ENCODE peak calls at places on chromosomes 7 and 10, in nine cellular contexts. One of them, this sample, is unnamed.

GRCh38 chr10:92574545-92575377 is 868 bp upstream of the IDE start:
- DNase-seq in ovary: no peak
- DNase-seq in tibial nerve: no peak
- DNase-seq in upper lobe of left lung: no peak
- DNase-seq in uterus: no peak
- DNase-seq in H1: no peak
- DNase-seq in A549: peak
- DNase-seq in spleen: no peak
- DNase-seq in lower leg skin: no peak
- DNase-seq in this sample: no peak

GRCh38 chr7:142371586-142372377 is 113.9 kb upstream of the PRSS58 start:
- DNase-seq in ovary: no peak
- DNase-seq in tibial nerve: no peak
- DNase-seq in upper lobe of left lung: no peak
- DNase-seq in uterus: no peak
- DNase-seq in H1: no peak
- DNase-seq in A549: no peak
- DNase-seq in spleen: no peak
- DNase-seq in lower leg skin: no peak
- DNase-seq in this sample: no peak

GRCh38 chr7:1647961-1648631 is 22.0 kb upstream of the ELFN1 start:
- DNase-seq in ovary: no peak
- DNase-seq in tibial nerve: no peak
- DNase-seq in upper lobe of left lung: no peak
- DNase-seq in uterus: no peak
- DNase-seq in H1: peak
- DNase-seq in A549: no peak
- DNase-seq in spleen: no peak
- DNase-seq in lower leg skin: no peak
- DNase-seq in this sample: peak

GRCh38 chr10:98055875-98056516 is 25.6 kb upstream of the CRTAC1 start:
- DNase-seq in ovary: no peak
- DNase-seq in tibial nerve: no peak
- DNase-seq in upper lobe of left lung: no peak
- DNase-seq in uterus: no peak
- DNase-seq in H1: peak
- DNase-seq in A549: no peak
- DNase-seq in spleen: no peak
- DNase-seq in lower leg skin: peak
- DNase-seq in this sample: no peak

GRCh38 chr7:158676898-158677297 is 27.7 kb downstream of the NCAPG2 start:
- DNase-seq in ovary: no peak
- DNase-seq in tibial nerve: no peak
- DNase-seq in upper lobe of left lung: no peak
- DNase-seq in uterus: no peak
- DNase-seq in H1: no peak
- DNase-seq in A549: no peak
- DNase-seq in spleen: no peak
- DNase-seq in lower leg skin: no peak
- DNase-seq in this sample: peak

GRCh38 chr10:129526943-129527342 is 59.9 kb downstream of the MGMT start:
- DNase-seq in ovary: no peak
- DNase-seq in tibial nerve: no peak
- DNase-seq in upper lobe of left lung: no peak
- DNase-seq in uterus: no peak
- DNase-seq in H1: no peak
- DNase-seq in A549: no peak
- DNase-seq in spleen: no peak
- DNase-seq in lower leg skin: no peak
- DNase-seq in this sample: no peak

GRCh38 chr7:36594445-36594844 is 129.8 kb downstream of the AOAH start:
- DNase-seq in ovary: no peak
- DNase-seq in tibial nerve: no peak
- DNase-seq in upper lobe of left lung: peak
- DNase-seq in uterus: no peak
- DNase-seq in H1: no peak
- DNase-seq in A549: no peak
- DNase-seq in spleen: no peak
- DNase-seq in lower leg skin: no peak
- DNase-seq in this sample: no peak

GRCh38 chr10:71001470-71001869 is 113.1 kb upstream of the PCBD1 start:
- DNase-seq in ovary: no peak
- DNase-seq in tibial nerve: no peak
- DNase-seq in upper lobe of left lung: no peak
- DNase-seq in uterus: no peak
- DNase-seq in H1: no peak
- DNase-seq in A549: peak
- DNase-seq in spleen: no peak
- DNase-seq in lower leg skin: no peak
- DNase-seq in this sample: no peak

GRCh38 chr10:62640386-62640785 is 164.1 kb upstream of the ADO start:
- DNase-seq in ovary: no peak
- DNase-seq in tibial nerve: no peak
- DNase-seq in upper lobe of left lung: peak
- DNase-seq in uterus: no peak
- DNase-seq in H1: no peak
- DNase-seq in A549: no peak
- DNase-seq in spleen: no peak
- DNase-seq in lower leg skin: no peak
- DNase-seq in this sample: no peak

GRCh38 chr10:35739998-35740397 is 97.9 kb upstream of the FZD8 start:
- DNase-seq in ovary: no peak
- DNase-seq in tibial nerve: no peak
- DNase-seq in upper lobe of left lung: no peak
- DNase-seq in uterus: no peak
- DNase-seq in H1: no peak
- DNase-seq in A549: no peak
- DNase-seq in spleen: no peak
- DNase-seq in lower leg skin: no peak
- DNase-seq in this sample: no peak

GRCh38 chr10:79286318-79286951 is 60.8 kb upstream of the PPIF start:
- DNase-seq in ovary: peak
- DNase-seq in tibial nerve: peak
- DNase-seq in upper lobe of left lung: peak
- DNase-seq in uterus: peak
- DNase-seq in H1: no peak
- DNase-seq in A549: no peak
- DNase-seq in spleen: peak
- DNase-seq in lower leg skin: peak
- DNase-seq in this sample: peak

GRCh38 chr10:36094091-36094490 is 452.0 kb upstream of the FZD8 start:
- DNase-seq in ovary: no peak
- DNase-seq in tibial nerve: no peak
- DNase-seq in upper lobe of left lung: no peak
- DNase-seq in uterus: no peak
- DNase-seq in H1: no peak
- DNase-seq in A549: no peak
- DNase-seq in spleen: no peak
- DNase-seq in lower leg skin: no peak
- DNase-seq in this sample: no peak

GRCh38 chr10:67107670-67108069 is 181.8 kb downstream of the LRRTM3 start:
- DNase-seq in ovary: no peak
- DNase-seq in tibial nerve: no peak
- DNase-seq in upper lobe of left lung: no peak
- DNase-seq in uterus: no peak
- DNase-seq in H1: no peak
- DNase-seq in A549: no peak
- DNase-seq in spleen: peak
- DNase-seq in lower leg skin: no peak
- DNase-seq in this sample: no peak

GRCh38 chr10:71080381-71081228 is 131.8 kb upstream of the UNC5B start:
- DNase-seq in ovary: peak
- DNase-seq in tibial nerve: no peak
- DNase-seq in upper lobe of left lung: peak
- DNase-seq in uterus: no peak
- DNase-seq in H1: peak
- DNase-seq in A549: no peak
- DNase-seq in spleen: peak
- DNase-seq in lower leg skin: peak
- DNase-seq in this sample: no peak

GRCh38 chr7:124603066-124603465 is 162.5 kb downstream of the GPR37 start:
- DNase-seq in ovary: no peak
- DNase-seq in tibial nerve: no peak
- DNase-seq in upper lobe of left lung: no peak
- DNase-seq in uterus: no peak
- DNase-seq in H1: no peak
- DNase-seq in A549: no peak
- DNase-seq in spleen: no peak
- DNase-seq in lower leg skin: no peak
- DNase-seq in this sample: no peak

DNA sequence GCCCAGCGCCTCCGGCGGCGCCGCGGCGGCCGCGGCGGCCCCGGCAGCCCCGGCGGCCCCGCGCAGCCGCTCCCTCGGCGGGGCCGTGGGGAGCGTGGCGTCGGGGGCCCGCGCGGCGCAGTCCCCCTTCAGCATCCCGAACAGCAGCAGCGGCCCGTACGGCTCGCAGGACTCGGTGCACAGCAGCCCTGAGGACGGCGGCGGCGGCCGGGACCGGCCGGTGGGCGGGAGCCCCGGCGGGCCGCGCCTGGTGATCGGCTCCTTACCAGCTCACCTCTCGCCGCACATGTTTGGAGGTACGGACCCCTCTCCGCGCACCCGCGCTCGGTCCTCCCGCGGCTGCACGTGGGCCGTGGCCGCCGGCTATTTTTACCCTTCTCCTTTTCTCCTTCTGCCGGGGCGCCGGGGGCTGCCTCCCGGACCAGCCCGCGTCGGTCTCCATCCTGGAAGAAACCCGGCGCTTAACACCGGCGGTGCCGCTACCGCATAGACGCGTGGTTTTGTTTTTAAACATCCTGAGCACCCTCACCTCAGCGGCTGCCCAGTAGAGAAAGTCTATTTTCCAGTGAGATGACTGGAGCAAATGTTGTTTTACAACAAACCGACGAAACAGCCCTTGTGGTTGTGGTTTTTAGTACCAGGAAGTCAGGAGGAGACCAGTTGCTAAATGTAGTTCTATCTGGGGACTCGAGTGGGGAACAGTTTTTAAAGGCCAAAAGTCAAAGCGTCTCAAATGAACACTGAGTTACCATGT is 1.3 kb downstream of the ZNRF2 start:
- DNase-seq in ovary: peak
- DNase-seq in tibial nerve: no peak
- DNase-seq in upper lobe of left lung: peak
- DNase-seq in uterus: peak
- DNase-seq in H1: peak
- DNase-seq in A549: no peak
- DNase-seq in spleen: peak
- DNase-seq in lower leg skin: peak
- DNase-seq in this sample: peak
- TF ChIP-seq POLR2A in ovary: no peak
- TF ChIP-seq POLR2A in tibial nerve: no peak
- TF ChIP-seq POLR2A in upper lobe of left lung: peak
- TF ChIP-seq POLR2A in uterus: no peak
- TF ChIP-seq POLR2A in H1: no peak
- TF ChIP-seq POLR2A in A549: no peak
- TF ChIP-seq POLR2A in spleen: no peak
- TF ChIP-seq POLR2A in lower leg skin: no peak
- TF ChIP-seq POLR2A in this sample: no peak

DNA sequence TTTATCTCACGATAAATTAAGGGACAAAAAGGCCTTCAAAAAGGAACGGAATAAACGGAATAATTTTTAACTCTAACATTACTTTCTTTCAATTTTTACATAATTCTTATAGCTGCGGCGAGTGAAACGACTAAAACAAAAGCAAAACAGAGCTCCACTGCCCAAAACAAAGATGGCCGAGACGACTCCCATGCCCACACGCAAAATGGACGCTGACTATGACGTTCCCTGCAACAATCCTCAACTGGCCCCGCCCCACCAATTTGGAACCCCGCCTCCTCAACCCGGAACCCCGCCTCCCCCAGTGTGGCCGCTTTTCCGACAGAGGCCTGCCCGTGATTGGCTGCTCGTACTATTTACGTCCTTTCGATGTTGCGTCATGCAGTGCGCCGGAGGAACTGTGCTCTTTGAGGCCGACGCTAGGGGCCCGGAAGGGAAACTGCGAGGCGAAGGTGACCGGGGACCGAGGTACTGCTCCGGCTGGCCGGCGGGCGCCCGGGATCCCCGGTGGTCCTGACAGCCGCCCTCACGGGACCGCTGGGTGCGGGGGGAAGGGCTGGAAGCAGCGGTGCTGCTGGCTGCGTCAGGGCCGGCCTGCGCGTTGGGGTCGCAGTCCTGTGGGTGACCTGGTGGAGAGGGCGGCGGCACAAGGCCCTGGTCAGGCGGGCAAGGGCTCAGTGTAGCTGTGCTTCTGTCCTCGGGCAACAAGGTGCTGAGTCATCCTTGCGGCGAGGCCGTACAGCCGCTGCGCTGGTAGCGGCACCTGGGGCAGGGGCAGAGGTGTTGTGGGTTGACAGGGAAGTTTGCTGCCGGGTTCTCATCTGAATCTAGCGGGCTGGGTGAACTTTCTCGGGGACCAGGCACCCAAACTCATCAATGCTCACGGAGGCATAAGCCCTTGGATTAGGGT is at the start of gene GHITM:
- DNase-seq in ovary: peak
- DNase-seq in tibial nerve: peak
- DNase-seq in upper lobe of left lung: peak
- DNase-seq in uterus: peak
- DNase-seq in H1: peak
- DNase-seq in A549: peak
- DNase-seq in spleen: peak
- DNase-seq in lower leg skin: peak
- DNase-seq in this sample: peak
- TF ChIP-seq POLR2A in ovary: peak
- TF ChIP-seq POLR2A in tibial nerve: peak
- TF ChIP-seq POLR2A in upper lobe of left lung: peak
- TF ChIP-seq POLR2A in uterus: peak
- TF ChIP-seq POLR2A in H1: peak
- TF ChIP-seq POLR2A in A549: peak
- TF ChIP-seq POLR2A in spleen: peak
- TF ChIP-seq POLR2A in lower leg skin: no peak
- TF ChIP-seq POLR2A in this sample: peak

DNA sequence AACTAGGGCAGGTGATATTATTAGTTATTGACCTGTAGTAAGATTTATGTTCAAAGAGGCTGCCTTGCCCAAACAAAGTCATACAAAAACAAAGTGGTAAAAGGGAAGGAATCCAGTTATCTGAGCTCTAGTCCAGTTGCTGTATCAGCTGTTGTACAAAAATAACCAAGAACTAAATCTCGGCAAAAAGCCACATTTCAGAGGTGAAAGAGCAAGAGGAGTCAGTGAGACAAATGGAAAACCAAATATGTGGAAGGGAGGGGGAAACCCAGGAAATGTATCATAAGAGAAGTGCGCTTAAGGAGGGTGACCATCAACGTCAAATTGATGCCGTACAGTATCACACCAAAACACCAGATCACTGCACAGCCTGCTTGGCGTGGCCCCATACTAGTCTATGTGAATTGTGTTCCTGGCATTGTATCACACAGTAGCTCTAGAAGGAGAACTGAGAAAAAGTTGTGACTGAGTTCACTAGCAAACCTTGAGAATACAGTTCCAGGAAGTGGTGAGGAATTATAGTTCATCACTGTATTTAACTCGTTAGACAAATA is 6.4 kb downstream of the AGBL3 start:
- DNase-seq in ovary: peak
- DNase-seq in tibial nerve: no peak
- DNase-seq in upper lobe of left lung: no peak
- DNase-seq in uterus: peak
- DNase-seq in H1: no peak
- DNase-seq in A549: no peak
- DNase-seq in spleen: no peak
- DNase-seq in lower leg skin: no peak
- DNase-seq in this sample: no peak
- TF ChIP-seq POLR2A in ovary: no peak
- TF ChIP-seq POLR2A in tibial nerve: no peak
- TF ChIP-seq POLR2A in upper lobe of left lung: no peak
- TF ChIP-seq POLR2A in uterus: no peak
- TF ChIP-seq POLR2A in H1: no peak
- TF ChIP-seq POLR2A in A549: no peak
- TF ChIP-seq POLR2A in spleen: no peak
- TF ChIP-seq POLR2A in lower leg skin: no peak
- TF ChIP-seq POLR2A in this sample: no peak

GRCh38 chr10:8721641-8722040 is 667.2 kb downstream of the GATA3 start:
- DNase-seq in ovary: no peak
- DNase-seq in tibial nerve: no peak
- DNase-seq in upper lobe of left lung: no peak
- DNase-seq in uterus: no peak
- DNase-seq in H1: no peak
- DNase-seq in A549: no peak
- DNase-seq in spleen: no peak
- DNase-seq in lower leg skin: peak
- DNase-seq in this sample: no peak
- TF ChIP-seq POLR2A in ovary: no peak
- TF ChIP-seq POLR2A in tibial nerve: no peak
- TF ChIP-seq POLR2A in upper lobe of left lung: no peak
- TF ChIP-seq POLR2A in uterus: no peak
- TF ChIP-seq POLR2A in H1: no peak
- TF ChIP-seq POLR2A in A549: no peak
- TF ChIP-seq POLR2A in spleen: no peak
- TF ChIP-seq POLR2A in lower leg skin: no peak
- TF ChIP-seq POLR2A in this sample: no peak

This sample was measured in erythroblast.